ENCODE peak calls at places on chromosomes 5 and 9, in five cellular contexts. One of them, this sample, is unnamed.

GRCh38 chr9:116576386-116576785 is 110.7 kb upstream of the TRIM32 start:
- DNase-seq in GM19239: no peak
- DNase-seq in cardiac fibroblast: peak; percentile 18
- DNase-seq in tibial nerve: no peak
- DNase-seq in SJSA1: no peak
- DNase-seq in this sample: no peak

GRCh38 chr5:179316111-179316551 is 29.1 kb downstream of the ADAMTS2 start:
- DNase-seq in cardiac fibroblast: no peak
- DNase-seq in GM19239: no peak
- DNase-seq in tibial nerve: no peak
- DNase-seq in SJSA1: no peak
- DNase-seq in this sample: no peak

GRCh38 chr9:76701441-76702031 is 62.7 kb upstream of the PCA3 start:
- DNase-seq in tibial nerve: no peak
- DNase-seq in SJSA1: no peak
- DNase-seq in cardiac fibroblast: no peak
- DNase-seq in GM19239: no peak
- DNase-seq in this sample: no peak

GRCh38 chr5:161167001-161167765 is 315.2 kb upstream of the ATP10B start:
- DNase-seq in SJSA1: no peak
- DNase-seq in cardiac fibroblast: no peak
- DNase-seq in GM19239: no peak
- DNase-seq in tibial nerve: no peak
- DNase-seq in this sample: no peak

GRCh38 chr9:130823435-130823834 is 11.6 kb upstream of the ABL1 start:
- DNase-seq in GM19239: no peak
- DNase-seq in cardiac fibroblast: no peak
- DNase-seq in tibial nerve: no peak
- DNase-seq in SJSA1: no peak
- DNase-seq in this sample: no peak

GRCh38 chr5:67483453-67484030 is 286.9 kb upstream of the CD180 start:
- DNase-seq in tibial nerve: no peak
- DNase-seq in SJSA1: no peak
- DNase-seq in GM19239: no peak
- DNase-seq in cardiac fibroblast: no peak
- DNase-seq in this sample: no peak

GRCh38 chr5:175517824-175518450 is 39.6 kb downstream of the SFXN1 start:
- DNase-seq in cardiac fibroblast: peak; percentile 89
- DNase-seq in tibial nerve: no peak
- DNase-seq in SJSA1: peak; percentile 68
- DNase-seq in GM19239: no peak
- DNase-seq in this sample: no peak

GRCh38 chr5:167634432-167634831 is 657.0 kb upstream of the WWC1 start:
- DNase-seq in cardiac fibroblast: peak; percentile 60
- DNase-seq in GM19239: no peak
- DNase-seq in tibial nerve: no peak
- DNase-seq in SJSA1: no peak
- DNase-seq in this sample: no peak

GRCh38 chr5:179974946-179975712 is 67.4 kb upstream of the TBC1D9B start:
- DNase-seq in SJSA1: peak; percentile 64
- DNase-seq in tibial nerve: no peak
- DNase-seq in cardiac fibroblast: peak; percentile 27
- DNase-seq in GM19239: peak; percentile 23
- DNase-seq in this sample: no peak

GRCh38 chr5:172800088-172800551 is 29.1 kb upstream of the DUSP1 start:
- DNase-seq in cardiac fibroblast: peak; percentile 99
- DNase-seq in SJSA1: peak; percentile 93
- DNase-seq in tibial nerve: peak; percentile 38
- DNase-seq in GM19239: no peak
- DNase-seq in this sample: no peak

GRCh38 chr9:109323771-109324170 is 2.9 kb upstream of the EPB41L4B start:
- DNase-seq in GM19239: no peak
- DNase-seq in tibial nerve: no peak
- DNase-seq in cardiac fibroblast: no peak
- DNase-seq in SJSA1: no peak
- DNase-seq in this sample: no peak

GRCh38 chr5:135024956-135025729 is 8.9 kb downstream of the PITX1 start:
- DNase-seq in GM19239: no peak
- DNase-seq in SJSA1: no peak
- DNase-seq in tibial nerve: no peak
- DNase-seq in cardiac fibroblast: no peak
- DNase-seq in this sample: no peak

GRCh38 chr9:96460470-96460869 is 10.5 kb downstream of the HABP4 start:
- DNase-seq in GM19239: no peak
- DNase-seq in tibial nerve: no peak
- DNase-seq in cardiac fibroblast: no peak
- DNase-seq in SJSA1: no peak
- DNase-seq in this sample: no peak

GRCh38 chr5:119452060-119452372 is 281 bp upstream of the HSD17B4 start:
- DNase-seq in cardiac fibroblast: no peak
- DNase-seq in GM19239: no peak
- DNase-seq in SJSA1: no peak
- DNase-seq in tibial nerve: no peak
- DNase-seq in this sample: no peak

This sample was measured in breast epithelium.